ENCODE peak calls at places on chromosomes 7 and 10, in seven cellular contexts. One of them, this sample, is unnamed.

GRCh38 chr7:155466814-155467675 is 9.1 kb downstream of the EN2 start:
- DNase-seq in body of pancreas: no peak
- DNase-seq in pancreas: peak; percentile 68
- DNase-seq in PC-3: no peak
- DNase-seq in tibial nerve: no peak
- DNase-seq in psoas muscle: no peak
- DNase-seq in endothelial cell of umbilical vein: no peak
- DNase-seq in this sample: no peak

GRCh38 chr7:22543169-22543568 is 43.2 kb upstream of the STEAP1B start:
- DNase-seq in body of pancreas: no peak
- DNase-seq in pancreas: no peak
- DNase-seq in PC-3: no peak
- DNase-seq in tibial nerve: no peak
- DNase-seq in psoas muscle: no peak
- DNase-seq in endothelial cell of umbilical vein: no peak
- DNase-seq in this sample: no peak

GRCh38 chr7:12635830-12636229 is 51.6 kb upstream of the ARL4A start:
- DNase-seq in body of pancreas: no peak
- DNase-seq in pancreas: no peak
- DNase-seq in PC-3: no peak
- DNase-seq in tibial nerve: no peak
- DNase-seq in psoas muscle: no peak
- DNase-seq in endothelial cell of umbilical vein: no peak
- DNase-seq in this sample: peak; percentile 31

GRCh38 chr10:9786101-9786500 is 1231.6 kb upstream of the CELF2 start:
- DNase-seq in body of pancreas: no peak
- DNase-seq in pancreas: no peak
- DNase-seq in PC-3: no peak
- DNase-seq in tibial nerve: no peak
- DNase-seq in psoas muscle: no peak
- DNase-seq in endothelial cell of umbilical vein: peak; percentile 86
- DNase-seq in this sample: no peak

GRCh38 chr10:34866848-34867247 is 51.8 kb upstream of the PARD3 start:
- DNase-seq in body of pancreas: no peak
- DNase-seq in pancreas: no peak
- DNase-seq in PC-3: no peak
- DNase-seq in tibial nerve: no peak
- DNase-seq in psoas muscle: no peak
- DNase-seq in endothelial cell of umbilical vein: no peak
- DNase-seq in this sample: no peak

GRCh38 chr7:112073530-112073929 is 132.7 kb downstream of the DOCK4 start:
- DNase-seq in body of pancreas: no peak
- DNase-seq in pancreas: no peak
- DNase-seq in PC-3: no peak
- DNase-seq in tibial nerve: no peak
- DNase-seq in psoas muscle: no peak
- DNase-seq in endothelial cell of umbilical vein: no peak
- DNase-seq in this sample: no peak

GRCh38 chr10:114206902-114207301 is 27.7 kb downstream of the TDRD1 start:
- DNase-seq in body of pancreas: no peak
- DNase-seq in pancreas: no peak
- DNase-seq in PC-3: no peak
- DNase-seq in tibial nerve: no peak
- DNase-seq in psoas muscle: no peak
- DNase-seq in endothelial cell of umbilical vein: no peak
- DNase-seq in this sample: no peak

GRCh38 chr7:537911-538634 is 18.4 kb upstream of the PDGFA start:
- DNase-seq in body of pancreas: peak; percentile 80
- DNase-seq in pancreas: peak; percentile 91
- DNase-seq in PC-3: peak; percentile 92
- DNase-seq in tibial nerve: no peak
- DNase-seq in psoas muscle: peak; percentile 63
- DNase-seq in endothelial cell of umbilical vein: peak; percentile 65
- DNase-seq in this sample: peak; percentile 93

GRCh38 chr10:86082556-86082955 is 284.0 kb downstream of the GRID1 start:
- DNase-seq in body of pancreas: no peak
- DNase-seq in pancreas: no peak
- DNase-seq in PC-3: no peak
- DNase-seq in tibial nerve: no peak
- DNase-seq in psoas muscle: no peak
- DNase-seq in endothelial cell of umbilical vein: no peak
- DNase-seq in this sample: no peak

GRCh38 chr10:124428207-124428777 is 9.6 kb upstream of the OAT start:
- DNase-seq in body of pancreas: no peak
- DNase-seq in pancreas: no peak
- DNase-seq in PC-3: peak; percentile 14
- DNase-seq in tibial nerve: no peak
- DNase-seq in psoas muscle: no peak
- DNase-seq in endothelial cell of umbilical vein: no peak
- DNase-seq in this sample: no peak

GRCh38 chr7:90720970-90721768 is 125.0 kb downstream of the CDK14 start:
- DNase-seq in body of pancreas: peak; percentile 86
- DNase-seq in pancreas: peak; percentile 39
- DNase-seq in PC-3: no peak
- DNase-seq in tibial nerve: peak; percentile 63
- DNase-seq in psoas muscle: peak; percentile 14
- DNase-seq in endothelial cell of umbilical vein: peak; percentile 73
- DNase-seq in this sample: peak; percentile 33

GRCh38 chr7:29102554-29103151 is 43.7 kb downstream of the CPVL start:
- DNase-seq in body of pancreas: peak; percentile 66
- DNase-seq in pancreas: no peak
- DNase-seq in PC-3: peak; percentile 70
- DNase-seq in tibial nerve: peak; percentile 44
- DNase-seq in psoas muscle: peak; percentile 67
- DNase-seq in endothelial cell of umbilical vein: peak; percentile 70
- DNase-seq in this sample: peak; percentile 52

GRCh38 chr10:20737107-20737506 is 160.0 kb downstream of the NEBL start:
- DNase-seq in body of pancreas: no peak
- DNase-seq in pancreas: no peak
- DNase-seq in PC-3: peak; percentile 24
- DNase-seq in tibial nerve: no peak
- DNase-seq in psoas muscle: no peak
- DNase-seq in endothelial cell of umbilical vein: no peak
- DNase-seq in this sample: no peak

GRCh38 chr10:92413519-92413918 is 122.6 kb downstream of the MARCHF5 start:
- DNase-seq in body of pancreas: no peak
- DNase-seq in pancreas: no peak
- DNase-seq in PC-3: no peak
- DNase-seq in tibial nerve: no peak
- DNase-seq in psoas muscle: no peak
- DNase-seq in endothelial cell of umbilical vein: peak; percentile 37
- DNase-seq in this sample: no peak

GRCh38 chr7:90726623-90727022 is 130.5 kb downstream of the CDK14 start:
- DNase-seq in body of pancreas: peak; percentile 35
- DNase-seq in pancreas: no peak
- DNase-seq in PC-3: peak; percentile 47
- DNase-seq in tibial nerve: no peak
- DNase-seq in psoas muscle: no peak
- DNase-seq in endothelial cell of umbilical vein: no peak
- DNase-seq in this sample: peak; percentile 52

GRCh38 chr10:131824371-131825149 is 76.2 kb upstream of the PPP2R2D start:
- DNase-seq in body of pancreas: no peak
- DNase-seq in pancreas: no peak
- DNase-seq in PC-3: no peak
- DNase-seq in tibial nerve: no peak
- DNase-seq in psoas muscle: no peak
- DNase-seq in endothelial cell of umbilical vein: no peak
- DNase-seq in this sample: peak; percentile 40

GRCh38 chr7:55532150-55532917 is 40.0 kb downstream of the VOPP1 start:
- DNase-seq in body of pancreas: no peak
- DNase-seq in pancreas: no peak
- DNase-seq in PC-3: peak; percentile 35
- DNase-seq in tibial nerve: no peak
- DNase-seq in psoas muscle: no peak
- DNase-seq in endothelial cell of umbilical vein: no peak
- DNase-seq in this sample: no peak
- H3K4me1 ChIP-seq in body of pancreas: peaks cover 8% of the 10 kb centered on the region
- H3K4me1 ChIP-seq in pancreas: no peaks in the 10 kb centered on the region
- H3K4me1 ChIP-seq in PC-3: peaks cover 40% of the 10 kb centered on the region
- H3K4me1 ChIP-seq in tibial nerve: no peaks in the 10 kb centered on the region
- H3K4me1 ChIP-seq in psoas muscle: peaks cover 68% of the 10 kb centered on the region
- H3K4me1 ChIP-seq in endothelial cell of umbilical vein: peaks cover 11% of the 10 kb centered on the region
- H3K4me1 ChIP-seq in this sample: peaks cover 42% of the 10 kb centered on the region

DNA sequence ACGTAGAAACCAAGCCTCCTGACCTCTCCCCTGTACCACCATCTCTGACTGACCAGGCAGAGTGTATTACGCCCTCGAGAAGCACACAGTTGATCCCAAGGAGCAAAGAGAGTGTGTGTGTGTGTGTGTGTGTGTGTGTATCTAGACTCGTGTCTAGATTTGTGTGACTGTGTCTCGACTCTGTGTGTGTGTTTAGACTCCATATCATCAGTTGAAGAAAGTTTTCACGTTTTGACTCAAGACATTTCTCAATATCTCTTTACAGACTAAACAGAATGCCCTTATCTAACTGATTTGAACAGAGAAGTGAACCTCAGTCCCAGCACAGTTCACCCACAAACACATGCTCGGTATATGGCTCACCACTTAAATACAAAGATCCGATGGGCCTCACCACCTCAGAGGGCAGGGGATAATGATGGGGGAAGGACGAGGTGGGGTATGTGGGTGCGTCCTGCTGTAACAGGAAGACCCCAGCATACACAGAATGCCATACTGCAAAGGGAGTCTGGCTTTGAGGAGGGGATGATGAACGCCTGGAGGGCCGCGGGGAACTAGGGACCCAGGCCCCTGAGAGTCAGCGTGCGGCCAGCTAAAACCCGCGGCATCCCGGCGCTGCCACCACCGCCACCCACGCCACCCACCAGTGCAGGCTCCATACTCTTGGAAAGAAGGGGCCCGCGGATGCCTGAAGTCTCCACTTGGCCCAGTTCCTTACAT is 780 bp downstream of the ALDH18A1 start:
- DNase-seq in body of pancreas: no peak
- DNase-seq in pancreas: no peak
- DNase-seq in PC-3: peak; percentile 6
- DNase-seq in tibial nerve: no peak
- DNase-seq in psoas muscle: no peak
- DNase-seq in endothelial cell of umbilical vein: peak; percentile 62
- DNase-seq in this sample: no peak
- H3K4me3 ChIP-seq in body of pancreas: peak overlapping the region; percentile 84
- H3K4me3 ChIP-seq in pancreas: peak overlapping the region; percentile 69
- H3K4me3 ChIP-seq in PC-3: peak overlapping the region; percentile 98
- H3K4me3 ChIP-seq in tibial nerve: peak overlapping the region; percentile 91
- H3K4me3 ChIP-seq in psoas muscle: peak overlapping the region; percentile 98
- H3K4me3 ChIP-seq in endothelial cell of umbilical vein: peak overlapping the region; percentile 73
- H3K4me3 ChIP-seq in this sample: peak overlapping the region; percentile 94

GRCh38 chr7:99374121-99375064 is at the start of gene ARPC1B:
- DNase-seq in body of pancreas: peak; percentile 82
- DNase-seq in pancreas: peak; percentile 90
- DNase-seq in PC-3: peak; percentile 68
- DNase-seq in tibial nerve: peak; percentile 67
- DNase-seq in psoas muscle: peak; percentile 88
- DNase-seq in endothelial cell of umbilical vein: peak; percentile 60
- DNase-seq in this sample: peak; percentile 48

GRCh38 chr7:99372275-99373085 is 2.0 kb upstream of the ARPC1B start:
- DNase-seq in body of pancreas: peak; percentile 64
- DNase-seq in pancreas: no peak
- DNase-seq in PC-3: no peak
- DNase-seq in tibial nerve: no peak
- DNase-seq in psoas muscle: no peak
- DNase-seq in endothelial cell of umbilical vein: no peak
- DNase-seq in this sample: no peak

GRCh38 chr7:99371376-99371920 is 3.1 kb upstream of the ARPC1B start:
- DNase-seq in body of pancreas: no peak
- DNase-seq in pancreas: no peak
- DNase-seq in PC-3: no peak
- DNase-seq in tibial nerve: no peak
- DNase-seq in psoas muscle: no peak
- DNase-seq in endothelial cell of umbilical vein: no peak
- DNase-seq in this sample: no peak

GRCh38 chr7:99375070-99375807 is 709 bp downstream of the ARPC1B start:
- DNase-seq in body of pancreas: peak; percentile 69
- DNase-seq in pancreas: peak; percentile 89
- DNase-seq in PC-3: peak; percentile 78
- DNase-seq in tibial nerve: peak; percentile 67
- DNase-seq in psoas muscle: peak; percentile 81
- DNase-seq in endothelial cell of umbilical vein: peak; percentile 72
- DNase-seq in this sample: peak; percentile 77

DNA sequence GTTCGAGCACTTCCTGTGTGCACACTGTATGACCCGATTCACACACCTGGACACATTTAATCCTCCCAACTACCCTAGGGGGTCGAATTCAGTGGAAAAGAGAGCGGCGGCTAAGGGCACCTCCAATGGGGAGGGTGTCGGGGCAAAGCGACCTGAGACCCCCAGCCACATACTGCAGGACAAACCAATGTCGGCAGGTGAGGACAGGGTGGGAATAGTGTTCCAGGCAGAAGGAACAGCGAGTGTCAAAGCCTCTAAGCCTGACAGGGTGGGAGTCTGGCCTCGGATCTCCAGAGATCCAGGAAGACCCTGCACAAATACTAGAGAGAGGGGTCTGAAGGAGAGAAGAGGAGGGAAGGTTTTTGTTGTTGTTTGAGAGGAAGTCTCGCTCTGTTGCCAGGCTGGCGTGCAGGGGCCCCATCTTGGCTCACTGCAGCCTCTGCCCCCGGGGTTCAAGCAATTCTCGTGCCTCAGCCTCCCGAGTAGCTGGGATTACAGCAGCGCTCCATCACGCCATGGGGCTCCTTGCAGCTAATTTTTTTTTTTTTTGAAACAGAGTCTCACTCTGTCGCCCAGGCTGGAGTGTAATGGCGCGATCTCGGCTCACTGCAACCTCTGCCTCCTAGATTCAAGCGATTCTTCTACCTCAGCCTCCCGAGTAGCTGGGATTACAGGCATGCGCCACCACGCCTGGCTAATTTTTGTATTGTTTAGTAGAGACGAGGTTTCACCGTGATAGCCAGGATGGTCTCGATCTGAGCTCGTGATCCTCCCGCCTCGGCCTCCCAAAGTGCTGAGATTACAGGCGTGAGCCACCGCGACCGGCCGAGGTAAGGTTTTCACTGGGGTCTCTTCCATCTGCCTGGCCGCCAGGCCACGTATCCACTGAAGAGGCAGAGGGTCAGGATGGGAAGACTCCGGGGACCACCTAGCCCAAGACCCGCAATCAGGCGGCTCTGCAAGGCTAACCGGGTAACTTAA is 1.2 kb upstream of the ARPC1B start:
- DNase-seq in body of pancreas: no peak
- DNase-seq in pancreas: no peak
- DNase-seq in PC-3: no peak
- DNase-seq in tibial nerve: no peak
- DNase-seq in psoas muscle: no peak
- DNase-seq in endothelial cell of umbilical vein: no peak
- DNase-seq in this sample: no peak
- H3K27ac ChIP-seq in body of pancreas: peak overlapping the region; percentile 88
- H3K27ac ChIP-seq in pancreas: peak overlapping the region; percentile 66
- H3K27ac ChIP-seq in PC-3: no peak overlapping the region
- H3K27ac ChIP-seq in tibial nerve: peak overlapping the region; percentile 91
- H3K27ac ChIP-seq in psoas muscle: peak overlapping the region; percentile 61
- H3K27ac ChIP-seq in endothelial cell of umbilical vein: no peak overlapping the region
- H3K27ac ChIP-seq in this sample: no peak overlapping the region

DNA sequence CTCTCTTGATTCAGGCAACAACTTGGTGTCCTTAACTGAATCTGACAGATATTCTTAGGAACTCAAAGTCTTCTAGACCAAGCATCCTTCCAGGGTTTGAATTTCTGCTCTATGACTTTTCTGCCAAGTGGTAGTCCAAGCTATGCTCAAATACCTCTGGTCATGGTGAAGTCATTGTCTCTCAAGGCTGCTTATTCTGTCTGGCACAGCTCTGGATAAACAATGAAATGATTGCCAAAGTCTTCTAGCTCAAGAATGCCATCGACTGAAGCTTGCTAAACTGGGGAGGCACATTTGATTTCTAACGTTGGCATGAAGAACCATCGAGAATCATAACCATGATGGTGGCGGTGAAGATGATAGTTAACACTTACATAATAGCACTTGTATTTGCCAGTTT is 116.2 kb upstream of the MKX start:
- DNase-seq in body of pancreas: no peak
- DNase-seq in pancreas: no peak
- DNase-seq in PC-3: no peak
- DNase-seq in tibial nerve: no peak
- DNase-seq in psoas muscle: no peak
- DNase-seq in endothelial cell of umbilical vein: no peak
- DNase-seq in this sample: no peak
- H3K4me1 ChIP-seq in body of pancreas: no peaks in the 10 kb centered on the region
- H3K4me1 ChIP-seq in pancreas: no peaks in the 10 kb centered on the region
- H3K4me1 ChIP-seq in PC-3: peaks cover 13% of the 10 kb centered on the region
- H3K4me1 ChIP-seq in tibial nerve: no peaks in the 10 kb centered on the region
- H3K4me1 ChIP-seq in psoas muscle: no peaks in the 10 kb centered on the region
- H3K4me1 ChIP-seq in endothelial cell of umbilical vein: no peaks in the 10 kb centered on the region
- H3K4me1 ChIP-seq in this sample: no peaks in the 10 kb centered on the region

This sample was measured in SJSA1.